ENCODE peak calls at places on chromosomes 12 and 14, in seven cellular contexts. X is PC-9, M is GM23338, V is body of pancreas, I is mucosa of descending colon, H is heart right ventricle, Y is fibroblast of lung. C is an unnamed sample.

GRCh38 chr12:52233462-52234141 is 559 bp downstream of the KRT7 start:
- DNase-seq in X (no peak), M (peak; percentile 49), V (no peak), I (no peak), H (no peak), Y (no peak), C (no peak)

GRCh38 chr12:67981236-67982164 is 7.7 kb upstream of the IFNG-AS1 start:
- DNase-seq in X (peak; percentile 35), M (no peak), V (no peak), I (no peak), H (no peak), Y (peak; percentile 96), C (peak; percentile 66)

GRCh38 chr12:115752151-115752550 is 525.3 kb downstream of the MED13L start:
- DNase-seq in X (no peak), M (no peak), V (no peak), I (no peak), H (no peak), Y (peak; percentile 63), C (no peak)

GRCh38 chr14:60204843-60205774 is 39.9 kb upstream of the DHRS7 start:
- DNase-seq in X (no peak), M (peak; percentile 35), V (no peak), I (no peak), H (no peak), Y (no peak), C (no peak)

GRCh38 chr12:100326208-100326607 is 30.7 kb upstream of the SLC17A8 start:
- DNase-seq in X (no peak), M (no peak), V (no peak), I (no peak), H (no peak), Y (no peak), C (no peak)

GRCh38 chr14:32217301-32217700 is 14.2 kb upstream of the RNU6-8 start:
- DNase-seq in X (no peak), M (no peak), V (no peak), I (no peak), H (no peak), Y (no peak), C (no peak)

GRCh38 chr14:89214221-89214965 is 202.6 kb downstream of the FOXN3 start:
- DNase-seq in X (peak; percentile 56), M (peak; percentile 14), V (peak; percentile 96), I (peak; percentile 66), H (peak; percentile 63), Y (peak; percentile 17), C (no peak)

GRCh38 chr14:27315947-27316346 is 718.1 kb upstream of the NOVA1 start:
- DNase-seq in X (no peak), M (no peak), V (no peak), I (no peak), H (no peak), Y (no peak), C (no peak)

GRCh38 chr14:20631023-20631820 is 10.3 kb downstream of the OR6S1 start:
- DNase-seq in X (peak; percentile 54), M (peak; percentile 73), V (peak; percentile 65), I (no peak), H (no peak), Y (peak; percentile 53), C (no peak)

GRCh38 chr14:66853311-66853710 is 335.9 kb upstream of the GARIN2 start:
- DNase-seq in X (no peak), M (no peak), V (no peak), I (no peak), H (no peak), Y (no peak), C (no peak)

GRCh38 chr12:41967668-41968649 is 176.7 kb downstream of the GXYLT1 start:
- DNase-seq in X (no peak), M (peak; percentile 66), V (no peak), I (no peak), H (no peak), Y (peak; percentile 88), C (peak; percentile 85)

GRCh38 chr12:9039397-9039977 is 50.1 kb downstream of the KLRG1 start:
- DNase-seq in X (no peak), M (peak; percentile 79), V (peak; percentile 51), I (no peak), H (no peak), Y (peak; percentile 27), C (no peak)

GRCh38 chr12:108840605-108841328 is 16.6 kb downstream of the SSH1 start:
- DNase-seq in X (no peak), M (no peak), V (no peak), I (no peak), H (no peak), Y (peak; percentile 74), C (no peak)

GRCh38 chr12:83827193-83827592 is 1085.4 kb downstream of the SLC6A15 start:
- DNase-seq in X (no peak), M (no peak), V (no peak), I (no peak), H (no peak), Y (no peak), C (no peak)

GRCh38 chr14:102554835-102555819 is 37.3 kb upstream of the RCOR1 start:
- DNase-seq in X (no peak), M (peak; percentile 95), V (peak; percentile 51), I (peak; percentile 77), H (peak; percentile 47), Y (peak; percentile 44), C (no peak)

GRCh38 chr14:63438065-63438757 is 105.0 kb downstream of the PPP2R5E start:
- DNase-seq in X (peak; percentile 91), M (peak; percentile 36), V (peak; percentile 86), I (no peak), H (peak; percentile 28), Y (peak; percentile 96), C (peak; percentile 73)

GRCh38 chr12:26153421-26154154 is 28.8 kb upstream of the BHLHE41 start:
- DNase-seq in X (peak; percentile 61), M (no peak), V (peak; percentile 81), I (no peak), H (no peak), Y (peak; percentile 99), C (peak; percentile 97)

GRCh38 chr14:45939572-45939971 is 686.6 kb upstream of the MIS18BP1 start:
- DNase-seq in X (no peak), M (no peak), V (no peak), I (no peak), H (no peak), Y (no peak), C (no peak)

GRCh38 chr14:45946251-45946650 is 693.2 kb upstream of the MIS18BP1 start:
- DNase-seq in X (no peak), M (no peak), V (no peak), I (no peak), H (no peak), Y (no peak), C (no peak)

GRCh38 chr14:45940318-45940717 is 687.3 kb upstream of the MIS18BP1 start:
- DNase-seq in X (no peak), M (no peak), V (no peak), I (no peak), H (no peak), Y (no peak), C (no peak)
- TF ChIP-seq CTCF in X (no peak), M (no peak), V (no peak), I (no peak), H (no peak), Y (no peak), C (no peak)

GRCh38 chr12:24996820-24997219 is 47.9 kb upstream of the BCAT1 start:
- DNase-seq in X (no peak), M (no peak), V (no peak), I (no peak), H (no peak), Y (no peak), C (no peak)
- H3K4me3 ChIP-seq in X (no peak overlapping the region), M (no peak overlapping the region), V (no peak overlapping the region), I (no peak overlapping the region), H (no peak overlapping the region), Y (no peak overlapping the region), C (no peak overlapping the region)

DNA sequence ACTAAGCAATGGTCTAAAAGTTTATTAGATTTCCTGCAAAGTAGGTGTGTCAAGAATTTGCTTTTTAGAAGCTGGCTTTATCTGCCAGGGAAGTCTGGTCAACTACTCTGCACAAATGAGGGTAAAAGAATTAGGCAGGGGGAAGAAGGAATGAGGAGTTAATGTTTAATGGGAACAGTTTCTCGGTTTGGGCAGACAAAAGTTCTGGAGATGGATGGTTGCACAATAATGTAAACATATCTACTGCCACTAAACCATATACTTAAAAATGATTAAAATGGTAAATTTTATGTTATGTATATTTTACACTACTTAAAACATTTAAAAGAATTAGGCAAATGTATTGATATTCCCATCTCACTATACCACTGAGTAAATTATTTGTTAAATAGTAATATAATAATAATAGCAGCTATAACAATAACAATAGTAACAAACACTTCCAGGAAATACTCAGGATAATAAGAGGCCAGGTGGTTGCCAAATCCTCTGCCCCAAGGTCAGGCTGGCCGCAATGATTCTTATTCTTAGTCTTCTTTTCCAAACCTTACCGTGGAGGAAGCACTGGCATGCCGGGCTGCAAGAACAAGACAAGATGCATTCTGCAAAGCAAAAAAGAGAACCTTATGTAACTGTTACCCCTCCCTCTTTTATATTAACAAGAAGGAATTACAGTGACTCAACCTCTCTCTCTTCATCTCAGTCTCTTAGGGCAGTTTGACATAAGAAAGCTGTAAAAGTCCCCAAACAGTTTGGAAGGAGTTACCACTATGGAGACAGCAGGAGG is 13.9 kb downstream of the CS start:
- DNase-seq in X (no peak), M (peak; percentile 8), V (no peak), I (no peak), H (no peak), Y (no peak), C (no peak)
- H3K36me3 ChIP-seq in X (peaks cover 26% of the 10 kb centered on the region), M (peaks cover 31% of the 10 kb centered on the region), V (peaks cover 3% of the 10 kb centered on the region), I (peaks cover 16% of the 10 kb centered on the region), H (no peaks in the 10 kb centered on the region), Y (peaks cover 10% of the 10 kb centered on the region), C (peaks cover 3% of the 10 kb centered on the region)

GRCh38 chr12:69779928-69780327 is 41.3 kb downstream of the RAB3IP start:
- DNase-seq in X (no peak), M (peak; percentile 81), V (no peak), I (no peak), H (no peak), Y (peak; percentile 36), C (no peak)
- TF ChIP-seq CTCF in X (no peak), M (peak; percentile 87), V (no peak), I (no peak), H (no peak), Y (peak; percentile 71), C (peak; percentile 30)

GRCh38 chr14:50658203-50658602 is 9.9 kb downstream of the SAV1 start:
- DNase-seq in X (no peak), M (peak; percentile 83), V (peak; percentile 57), I (no peak), H (no peak), Y (peak; percentile 65), C (no peak)
- H3K4me3 ChIP-seq in X (no peak overlapping the region), M (peak overlapping the region; percentile 6), V (no peak overlapping the region), I (no peak overlapping the region), H (peak overlapping the region; percentile 5), Y (peak overlapping the region; percentile 11), C (no peak overlapping the region)

GRCh38 chr12:57198329-57198728 is 18.3 kb upstream of the NXPH4 start:
- DNase-seq in X (no peak), M (no peak), V (no peak), I (no peak), H (no peak), Y (no peak), C (no peak)
- H3K36me3 ChIP-seq in X (no peaks in the 10 kb centered on the region), M (peaks cover 25% of the 10 kb centered on the region), V (no peaks in the 10 kb centered on the region), I (peaks cover 10% of the 10 kb centered on the region), H (peaks cover 22% of the 10 kb centered on the region), Y (peaks cover 88% of the 10 kb centered on the region), C (no peaks in the 10 kb centered on the region)